ENCODE peak calls at places on chromosomes 16 and 17, in five cellular contexts. One of them, this sample, is unnamed.

GRCh38 chr16:19127674-19128131 is 13.9 kb downstream of the ITPRIPL2 start:
- DNase-seq in HCT116: no peak
- DNase-seq in fibroblast of lung: no peak
- DNase-seq in esophagus muscularis mucosa: no peak
- DNase-seq in BE2C: no peak
- DNase-seq in this sample: no peak

GRCh38 chr17:45376171-45376564 is 56.5 kb downstream of the ARHGAP27 start:
- DNase-seq in fibroblast of lung: no peak
- DNase-seq in BE2C: no peak
- DNase-seq in HCT116: no peak
- DNase-seq in esophagus muscularis mucosa: no peak
- DNase-seq in this sample: no peak

GRCh38 chr16:4936181-4936990 is 562 bp downstream of the PPL start:
- DNase-seq in BE2C: peak; percentile 28
- DNase-seq in HCT116: no peak
- DNase-seq in esophagus muscularis mucosa: no peak
- DNase-seq in fibroblast of lung: peak; percentile 32
- DNase-seq in this sample: peak; percentile 47

GRCh38 chr17:77466596-77467223 is 325.9 kb downstream of the SEC14L1 start:
- DNase-seq in BE2C: no peak
- DNase-seq in esophagus muscularis mucosa: no peak
- DNase-seq in HCT116: no peak
- DNase-seq in fibroblast of lung: no peak
- DNase-seq in this sample: no peak

GRCh38 chr16:77711775-77712174 is 10.5 kb upstream of the NUDT7 start:
- DNase-seq in BE2C: no peak
- DNase-seq in fibroblast of lung: peak; percentile 46
- DNase-seq in esophagus muscularis mucosa: peak; percentile 70
- DNase-seq in HCT116: no peak
- DNase-seq in this sample: peak; percentile 84

GRCh38 chr17:81713556-81714411 is 1.7 kb downstream of the SLC25A10 start:
- DNase-seq in BE2C: no peak
- DNase-seq in esophagus muscularis mucosa: no peak
- DNase-seq in fibroblast of lung: no peak
- DNase-seq in HCT116: no peak
- DNase-seq in this sample: peak; percentile 80

GRCh38 chr17:66115246-66115645 is 76.7 kb downstream of the CEP112 start:
- DNase-seq in fibroblast of lung: peak; percentile 16
- DNase-seq in BE2C: no peak
- DNase-seq in esophagus muscularis mucosa: no peak
- DNase-seq in HCT116: no peak
- DNase-seq in this sample: no peak

GRCh38 chr16:64092284-64092683 is 1029.6 kb downstream of the CDH11 start:
- DNase-seq in fibroblast of lung: peak; percentile 34
- DNase-seq in HCT116: no peak
- DNase-seq in esophagus muscularis mucosa: no peak
- DNase-seq in BE2C: no peak
- DNase-seq in this sample: no peak

GRCh38 chr17:1726626-1727257 is 2.2 kb downstream of the WDR81 start:
- DNase-seq in esophagus muscularis mucosa: no peak
- DNase-seq in BE2C: no peak
- DNase-seq in fibroblast of lung: no peak
- DNase-seq in HCT116: no peak
- DNase-seq in this sample: no peak

GRCh38 chr17:36643086-36643685 is 41.8 kb downstream of the MRM1 start:
- DNase-seq in HCT116: no peak
- DNase-seq in BE2C: no peak
- DNase-seq in esophagus muscularis mucosa: no peak
- DNase-seq in fibroblast of lung: no peak
- DNase-seq in this sample: no peak

GRCh38 chr17:33515974-33516373 is 222.9 kb upstream of the ASIC2 start:
- DNase-seq in HCT116: no peak
- DNase-seq in fibroblast of lung: no peak
- DNase-seq in BE2C: no peak
- DNase-seq in esophagus muscularis mucosa: no peak
- DNase-seq in this sample: no peak

GRCh38 chr17:15951368-15952047 is 6.6 kb downstream of the ADORA2B start:
- DNase-seq in HCT116: no peak
- DNase-seq in esophagus muscularis mucosa: no peak
- DNase-seq in fibroblast of lung: no peak
- DNase-seq in BE2C: no peak
- DNase-seq in this sample: no peak

GRCh38 chr17:79933863-79934652 is 94.8 kb upstream of the CBX4 start:
- DNase-seq in HCT116: no peak
- DNase-seq in BE2C: no peak
- DNase-seq in esophagus muscularis mucosa: no peak
- DNase-seq in fibroblast of lung: no peak
- DNase-seq in this sample: peak; percentile 82

GRCh38 chr16:77683845-77684526 is 38.3 kb upstream of the NUDT7 start:
- DNase-seq in fibroblast of lung: peak; percentile 17
- DNase-seq in BE2C: no peak
- DNase-seq in HCT116: no peak
- DNase-seq in esophagus muscularis mucosa: no peak
- DNase-seq in this sample: no peak

GRCh38 chr17:43401293-43401692 is 2.5 kb downstream of the ARL4D start:
- DNase-seq in HCT116: no peak
- DNase-seq in esophagus muscularis mucosa: no peak
- DNase-seq in BE2C: peak; percentile 52
- DNase-seq in fibroblast of lung: peak; percentile 74
- DNase-seq in this sample: no peak

GRCh38 chr16:23125277-23125676 is 24.0 kb downstream of the USP31 start:
- DNase-seq in esophagus muscularis mucosa: no peak
- DNase-seq in fibroblast of lung: no peak
- DNase-seq in HCT116: no peak
- DNase-seq in BE2C: no peak
- DNase-seq in this sample: no peak

GRCh38 chr17:9023389-9024210 is 2.3 kb downstream of the NTN1 start:
- DNase-seq in BE2C: no peak
- DNase-seq in esophagus muscularis mucosa: no peak
- DNase-seq in fibroblast of lung: no peak
- DNase-seq in HCT116: no peak
- DNase-seq in this sample: no peak

GRCh38 chr17:50013079-50013478 is 18.1 kb upstream of the DLX3 start:
- DNase-seq in HCT116: no peak
- DNase-seq in esophagus muscularis mucosa: no peak
- DNase-seq in BE2C: no peak
- DNase-seq in fibroblast of lung: no peak
- DNase-seq in this sample: no peak

DNA sequence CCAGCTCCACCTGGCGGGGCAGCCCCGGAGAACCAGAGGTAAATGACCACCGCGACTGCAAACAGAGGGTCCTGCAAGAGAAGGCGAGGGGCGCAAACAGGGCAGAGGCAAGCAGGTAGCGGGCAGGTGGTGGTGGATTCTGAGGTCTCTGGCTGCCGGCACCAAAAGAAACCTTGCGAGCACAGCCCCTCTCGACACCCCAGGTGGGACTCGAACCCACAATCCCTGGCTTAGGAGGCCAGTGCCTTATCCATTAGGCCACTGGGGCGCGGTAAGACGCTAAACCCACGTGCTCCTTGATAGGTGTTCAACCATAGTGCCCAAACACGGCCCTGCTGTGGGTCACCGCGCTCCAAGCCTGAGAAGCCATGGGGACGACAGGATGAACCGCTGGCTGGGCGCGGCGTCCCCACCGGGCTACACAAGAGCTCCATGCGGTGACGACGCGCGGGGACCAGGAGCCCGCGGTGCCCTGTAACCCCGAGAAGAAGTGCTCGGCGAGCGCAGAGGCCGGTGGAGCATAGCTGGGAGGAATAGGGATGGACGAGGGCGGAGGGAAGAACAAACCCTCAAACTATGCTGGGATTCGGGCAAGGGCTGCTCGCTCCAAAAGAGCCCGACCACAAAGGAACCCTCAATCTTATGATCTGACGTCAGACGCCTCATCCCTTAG is 12.4 kb downstream of the ATP5PD start:
- DNase-seq in BE2C: peak; percentile 92
- DNase-seq in fibroblast of lung: peak; percentile 90
- DNase-seq in esophagus muscularis mucosa: peak; percentile 98
- DNase-seq in HCT116: peak; percentile 93
- DNase-seq in this sample: peak; percentile 83
- H3K4me1 ChIP-seq in BE2C: no peaks in the 10 kb centered on the region
- H3K4me1 ChIP-seq in fibroblast of lung: peaks cover 10% of the 10 kb centered on the region
- H3K4me1 ChIP-seq in esophagus muscularis mucosa: peaks cover 51% of the 10 kb centered on the region
- H3K4me1 ChIP-seq in HCT116: peaks cover 58% of the 10 kb centered on the region
- H3K4me1 ChIP-seq in this sample: no peaks in the 10 kb centered on the region

DNA sequence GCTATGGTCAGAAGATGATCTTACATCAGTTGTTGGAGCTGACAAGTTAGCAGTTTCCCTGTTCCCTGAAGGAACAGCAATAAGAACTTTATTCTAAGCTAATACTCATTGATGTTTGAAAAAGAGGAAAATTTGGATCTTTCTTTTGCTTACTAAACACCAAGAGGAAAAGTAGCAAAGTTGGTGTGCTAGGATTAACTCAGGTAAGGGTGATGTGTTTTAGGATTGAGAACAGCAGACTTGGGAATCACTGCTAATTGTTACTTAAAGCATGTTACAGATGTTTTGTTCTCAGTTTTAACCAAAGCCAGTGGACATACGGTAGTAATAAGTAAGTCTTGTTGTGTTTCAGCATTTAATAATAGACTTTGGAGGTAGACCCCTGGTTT is 3.7 kb downstream of the SETD6 start:
- DNase-seq in HCT116: no peak
- DNase-seq in esophagus muscularis mucosa: no peak
- DNase-seq in BE2C: no peak
- DNase-seq in fibroblast of lung: no peak
- DNase-seq in this sample: no peak
- H3K36me3 ChIP-seq in HCT116: peaks cover 61% of the 10 kb centered on the region
- H3K36me3 ChIP-seq in esophagus muscularis mucosa: peaks cover 73% of the 10 kb centered on the region
- H3K36me3 ChIP-seq in BE2C: peaks cover 77% of the 10 kb centered on the region
- H3K36me3 ChIP-seq in fibroblast of lung: peaks cover 10% of the 10 kb centered on the region
- H3K36me3 ChIP-seq in this sample: peaks cover 9% of the 10 kb centered on the region

GRCh38 chr16:67014641-67015315 is 14.2 kb upstream of the CBFB start:
- DNase-seq in BE2C: no peak
- DNase-seq in esophagus muscularis mucosa: no peak
- DNase-seq in HCT116: no peak
- DNase-seq in fibroblast of lung: no peak
- DNase-seq in this sample: no peak

GRCh38 chr16:67016143-67016542 is 12.8 kb upstream of the CBFB start:
- DNase-seq in fibroblast of lung: no peak
- DNase-seq in HCT116: no peak
- DNase-seq in esophagus muscularis mucosa: no peak
- DNase-seq in BE2C: no peak
- DNase-seq in this sample: no peak

GRCh38 chr16:67015317-67015731 is 13.6 kb upstream of the CBFB start:
- DNase-seq in BE2C: no peak
- DNase-seq in fibroblast of lung: no peak
- DNase-seq in esophagus muscularis mucosa: no peak
- DNase-seq in HCT116: peak; percentile 32
- DNase-seq in this sample: peak; percentile 51

GRCh38 chr16:67013238-67013822 is 15.6 kb upstream of the CBFB start:
- DNase-seq in fibroblast of lung: no peak
- DNase-seq in HCT116: no peak
- DNase-seq in esophagus muscularis mucosa: no peak
- DNase-seq in BE2C: peak; percentile 48
- DNase-seq in this sample: no peak

DNA sequence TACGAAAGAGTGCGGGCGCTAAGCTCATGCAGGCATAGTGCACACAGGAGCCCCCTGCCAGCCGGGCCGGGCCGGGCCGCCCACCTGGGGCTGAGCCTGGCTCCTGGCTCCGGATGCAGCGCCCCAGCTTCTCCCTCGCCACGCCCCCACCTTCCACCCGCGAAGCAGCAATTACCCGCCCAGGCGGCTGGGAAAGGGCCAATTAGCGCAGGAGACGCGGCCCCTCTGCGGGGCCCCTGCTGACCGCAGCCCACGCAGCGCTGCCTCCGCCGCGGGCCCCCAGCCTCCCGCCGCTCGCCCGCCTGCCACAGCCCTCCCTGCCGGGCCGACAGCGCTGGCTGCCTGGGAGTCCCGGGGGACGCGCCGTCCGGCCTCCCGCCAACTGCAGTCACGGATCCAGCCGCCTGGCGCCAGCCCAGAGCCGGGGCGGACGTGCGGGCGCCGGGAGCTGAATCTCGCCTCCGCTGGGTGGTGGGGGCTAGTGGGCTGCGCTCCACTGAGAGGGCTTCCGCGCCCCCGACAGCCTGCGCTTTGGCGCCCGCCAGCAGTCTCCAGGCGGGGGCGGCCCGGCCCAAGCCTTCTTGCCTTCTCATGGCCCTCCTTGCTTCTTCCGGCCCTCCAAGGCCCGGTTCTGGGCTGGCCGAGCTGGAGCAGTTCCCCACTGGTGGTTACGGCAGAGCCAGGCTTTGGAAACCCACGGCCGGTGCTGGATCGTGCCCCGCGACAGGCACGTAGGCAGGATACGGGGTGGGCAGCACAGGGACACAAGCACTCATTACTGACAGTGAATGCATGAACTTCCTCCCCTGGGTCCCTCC is 14.9 kb upstream of the CBFB start:
- DNase-seq in HCT116: no peak
- DNase-seq in fibroblast of lung: peak; percentile 46
- DNase-seq in BE2C: peak; percentile 95
- DNase-seq in esophagus muscularis mucosa: no peak
- DNase-seq in this sample: peak; percentile 41
- H3K4me1 ChIP-seq in HCT116: peaks cover 30% of the 10 kb centered on the region
- H3K4me1 ChIP-seq in fibroblast of lung: peaks cover 2% of the 10 kb centered on the region
- H3K4me1 ChIP-seq in BE2C: peaks cover 21% of the 10 kb centered on the region
- H3K4me1 ChIP-seq in esophagus muscularis mucosa: peaks cover 22% of the 10 kb centered on the region
- H3K4me1 ChIP-seq in this sample: no peaks in the 10 kb centered on the region

GRCh38 chr17:17056167-17056562 is 13.9 kb downstream of the MPRIP start:
- DNase-seq in HCT116: no peak
- DNase-seq in BE2C: no peak
- DNase-seq in fibroblast of lung: no peak
- DNase-seq in esophagus muscularis mucosa: no peak
- DNase-seq in this sample: no peak
- H3K36me3 ChIP-seq in HCT116: peaks cover 13% of the 10 kb centered on the region
- H3K36me3 ChIP-seq in BE2C: no peaks in the 10 kb centered on the region
- H3K36me3 ChIP-seq in fibroblast of lung: peaks cover 7% of the 10 kb centered on the region
- H3K36me3 ChIP-seq in esophagus muscularis mucosa: peaks cover 10% of the 10 kb centered on the region
- H3K36me3 ChIP-seq in this sample: no peaks in the 10 kb centered on the region

DNA sequence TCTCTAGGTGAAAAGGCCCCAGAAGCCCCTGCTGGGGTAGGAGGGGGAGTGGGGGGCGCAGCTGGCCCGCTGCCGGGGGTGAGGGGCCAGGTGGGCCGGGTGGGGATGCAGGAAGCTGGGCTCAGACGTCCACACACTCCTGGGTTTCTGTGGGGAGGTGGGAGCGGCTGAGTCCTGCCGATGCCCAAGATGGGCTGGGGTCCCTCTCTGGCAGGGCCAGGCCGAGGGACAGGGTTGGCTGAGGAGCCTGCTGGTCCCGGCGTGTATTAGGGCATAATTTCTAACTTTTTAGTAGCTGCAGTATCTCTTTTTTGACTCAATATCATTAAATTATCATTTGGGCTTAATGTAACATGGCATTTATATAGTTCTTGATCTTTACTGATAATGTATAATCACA is 121.4 kb upstream of the CORO6 start:
- DNase-seq in BE2C: peak; percentile 30
- DNase-seq in esophagus muscularis mucosa: no peak
- DNase-seq in fibroblast of lung: no peak
- DNase-seq in HCT116: no peak
- DNase-seq in this sample: no peak
- H3K4me1 ChIP-seq in BE2C: peaks cover 20% of the 10 kb centered on the region
- H3K4me1 ChIP-seq in esophagus muscularis mucosa: peaks cover 56% of the 10 kb centered on the region
- H3K4me1 ChIP-seq in fibroblast of lung: peaks cover 3% of the 10 kb centered on the region
- H3K4me1 ChIP-seq in HCT116: no peaks in the 10 kb centered on the region
- H3K4me1 ChIP-seq in this sample: peaks cover 8% of the 10 kb centered on the region

GRCh38 chr17:70105641-70106040 is 30.6 kb downstream of the KCNJ16 start:
- DNase-seq in esophagus muscularis mucosa: no peak
- DNase-seq in HCT116: no peak
- DNase-seq in fibroblast of lung: no peak
- DNase-seq in BE2C: no peak
- DNase-seq in this sample: no peak
- H3K36me3 ChIP-seq in esophagus muscularis mucosa: no peaks in the 10 kb centered on the region
- H3K36me3 ChIP-seq in HCT116: no peaks in the 10 kb centered on the region
- H3K36me3 ChIP-seq in fibroblast of lung: no peaks in the 10 kb centered on the region
- H3K36me3 ChIP-seq in BE2C: no peaks in the 10 kb centered on the region
- H3K36me3 ChIP-seq in this sample: no peaks in the 10 kb centered on the region